ENCODE peak calls at places on chromosomes 16 and 17, in five cellular contexts. E, R, Q, Y and N are unnamed samples.

GRCh38 chr16:48113471-48113870 is 42.3 kb downstream of the ABCC12 start:
- DNase-seq in E (no peak), R (no peak), Q (no peak), Y (no peak), N (peak; percentile 35)

GRCh38 chr16:27820646-27821345 is 242.7 kb downstream of the GSG1L start:
- DNase-seq in E (no peak), R (no peak), Q (no peak), Y (no peak), N (no peak)

GRCh38 chr16:86824751-86825310 is 246.5 kb downstream of the FOXL1 start:
- DNase-seq in E (no peak), R (no peak), Q (peak; percentile 76), Y (no peak), N (no peak)

GRCh38 chr16:86519649-86520316 is 9.5 kb downstream of the FOXF1 start:
- DNase-seq in E (peak; percentile 57), R (peak; percentile 51), Q (no peak), Y (peak; percentile 54), N (peak; percentile 39)

GRCh38 chr16:83912152-83912948 is 13.4 kb downstream of the MLYCD start:
- DNase-seq in E (no peak), R (peak; percentile 54), Q (no peak), Y (no peak), N (no peak)

GRCh38 chr16:67170168-67170947 is at the start of gene NOL3:
- DNase-seq in E (peak; percentile 91), R (peak; percentile 90), Q (peak; percentile 66), Y (peak; percentile 80), N (peak; percentile 94)

GRCh38 chr16:22250522-22250921 is 44.4 kb downstream of the EEF2K start:
- DNase-seq in E (no peak), R (no peak), Q (peak; percentile 14), Y (no peak), N (no peak)

GRCh38 chr17:33494156-33494555 is 201.1 kb upstream of the ASIC2 start:
- DNase-seq in E (no peak), R (no peak), Q (no peak), Y (no peak), N (no peak)

GRCh38 chr17:40646791-40647548 is 648 bp downstream of the SMARCE1 start:
- DNase-seq in E (no peak), R (no peak), Q (peak; percentile 56), Y (no peak), N (peak; percentile 50)

GRCh38 chr16:83722501-83723183 is 85.1 kb upstream of the HSBP1 start:
- DNase-seq in E (no peak), R (no peak), Q (peak; percentile 57), Y (no peak), N (no peak)

GRCh38 chr17:38460082-38460715 is 31.9 kb downstream of the ARHGAP23 start:
- DNase-seq in E (no peak), R (no peak), Q (no peak), Y (no peak), N (no peak)

GRCh38 chr17:32319548-32319905 is 22.4 kb downstream of the C17orf75 start:
- DNase-seq in E (peak; percentile 69), R (peak; percentile 78), Q (no peak), Y (peak; percentile 79), N (peak; percentile 84)

GRCh38 chr17:45302649-45303173 is 14.1 kb downstream of the MAP3K14 start:
- DNase-seq in E (no peak), R (peak; percentile 44), Q (peak; percentile 90), Y (peak; percentile 53), N (no peak)

GRCh38 chr16:56347670-56348069 is 77.7 kb downstream of the AMFR start:
- DNase-seq in E (peak; percentile 33), R (no peak), Q (no peak), Y (no peak), N (no peak)

GRCh38 chr16:82627811-82628339 is 1.1 kb downstream of the CDH13 start:
- DNase-seq in E (no peak), R (peak; percentile 45), Q (no peak), Y (peak; percentile 35), N (no peak)

GRCh38 chr16:57958544-57958943 is 12.4 kb downstream of the CNGB1 start:
- DNase-seq in E (peak; percentile 20), R (no peak), Q (no peak), Y (no peak), N (no peak)

GRCh38 chr17:65850486-65850885 is 289.0 kb upstream of the AXIN2 start:
- DNase-seq in E (no peak), R (no peak), Q (no peak), Y (no peak), N (no peak)

GRCh38 chr17:79800325-79801155 is 3.7 kb upstream of the CBX8 start:
- DNase-seq in E (no peak), R (no peak), Q (peak; percentile 30), Y (no peak), N (peak; percentile 87)

GRCh38 chr16:67673712-67674580 is 7.3 kb downstream of the C16orf86 start:
- DNase-seq in E (peak; percentile 85), R (peak; percentile 74), Q (no peak), Y (no peak), N (no peak)

GRCh38 chr17:4582101-4582501 is 2.2 kb upstream of the SMTNL2 start:
- DNase-seq in E (no peak), R (no peak), Q (no peak), Y (no peak), N (peak; percentile 50)

GRCh38 chr17:46044286-46044928 is 45.4 kb downstream of the STH start:
- DNase-seq in E (no peak), R (no peak), Q (peak; percentile 77), Y (peak; percentile 76), N (peak; percentile 88)

DNA sequence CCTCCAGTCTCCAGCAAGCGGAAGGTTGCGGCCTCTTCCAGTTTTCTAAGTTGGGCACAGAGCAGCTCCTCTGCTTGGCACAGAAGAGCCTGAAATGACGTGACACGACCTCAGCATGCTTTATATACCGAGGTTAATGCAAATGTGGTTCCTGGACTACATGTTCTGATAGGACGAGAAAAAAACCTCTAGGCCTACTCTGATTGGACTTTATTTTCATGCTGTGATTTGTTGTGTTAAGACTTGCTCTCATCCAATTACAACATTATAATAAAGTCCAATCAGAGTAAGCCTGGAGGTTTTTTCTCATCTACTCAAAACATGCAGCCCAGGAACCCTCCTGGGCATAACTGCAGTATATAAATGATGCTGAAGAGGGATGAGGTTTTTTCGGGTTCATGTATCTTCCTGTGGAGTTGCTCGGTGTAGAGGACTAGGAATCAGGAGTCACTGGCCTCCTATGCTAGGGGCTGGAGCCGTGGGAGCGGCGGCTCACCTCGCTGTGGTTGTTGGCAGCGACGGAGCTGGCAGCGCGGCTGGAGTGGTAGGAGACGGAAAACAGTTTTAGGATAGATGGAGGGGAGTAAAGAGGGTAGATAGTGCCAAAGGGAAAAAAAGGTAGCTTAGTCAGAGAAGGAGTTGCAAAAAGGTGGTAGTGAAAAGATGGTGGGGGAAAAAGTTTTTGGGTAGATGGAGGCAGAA is 878.0 kb downstream of the KCNJ18 start:
- DNase-seq in E (no peak), R (no peak), Q (no peak), Y (no peak), N (no peak)
- H3K9me3 ChIP-seq in E (peaks cover 32% of the 10 kb centered on the region), R (no peaks in the 10 kb centered on the region), Q (no peaks in the 10 kb centered on the region), Y (no peaks in the 10 kb centered on the region), N (no peaks in the 10 kb centered on the region)

GRCh38 chr16:9689597-9689996 is 492.6 kb downstream of the GRIN2A start:
- DNase-seq in E (no peak), R (no peak), Q (no peak), Y (no peak), N (no peak)

GRCh38 chr16:9695152-9695551 is 487.1 kb downstream of the GRIN2A start:
- DNase-seq in E (no peak), R (no peak), Q (no peak), Y (no peak), N (no peak)
- TF ChIP-seq CTCF in E (no peak), R (no peak), Q (no peak), Y (no peak), N (peak; percentile 16)

DNA sequence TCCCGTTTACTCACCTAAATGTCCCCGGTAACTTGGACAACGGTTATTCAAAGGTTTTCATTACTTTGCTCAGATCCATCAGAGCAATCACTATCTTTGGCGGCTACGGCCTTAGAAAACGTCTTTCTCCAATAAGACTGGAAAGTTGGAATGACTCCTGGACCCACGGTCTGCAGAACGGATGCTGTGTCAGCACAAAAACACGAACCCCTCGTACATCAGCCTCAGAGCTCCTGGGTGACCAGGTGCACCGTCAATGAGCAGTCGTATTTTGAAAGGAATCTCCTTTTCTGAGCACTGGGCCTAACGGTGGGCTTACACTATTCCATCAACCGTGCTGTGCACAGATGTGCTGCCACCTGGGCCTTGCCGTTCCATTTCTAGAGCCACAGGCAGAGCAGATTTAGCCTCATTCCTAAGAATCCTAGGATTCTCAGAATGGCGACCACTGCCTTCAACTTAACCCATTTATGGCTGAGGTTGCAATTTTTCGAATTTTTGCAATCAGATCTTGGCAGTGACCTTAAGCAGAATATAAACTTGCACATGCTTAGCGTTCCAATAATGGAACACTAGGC is 110.8 kb upstream of the ZNF750 start:
- DNase-seq in E (no peak), R (peak; percentile 1), Q (no peak), Y (no peak), N (no peak)
- H3K9me3 ChIP-seq in E (peaks cover 35% of the 10 kb centered on the region), R (peaks cover 60% of the 10 kb centered on the region), Q (peaks cover 9% of the 10 kb centered on the region), Y (peaks cover 9% of the 10 kb centered on the region), N (peaks cover 98% of the 10 kb centered on the region)

DNA sequence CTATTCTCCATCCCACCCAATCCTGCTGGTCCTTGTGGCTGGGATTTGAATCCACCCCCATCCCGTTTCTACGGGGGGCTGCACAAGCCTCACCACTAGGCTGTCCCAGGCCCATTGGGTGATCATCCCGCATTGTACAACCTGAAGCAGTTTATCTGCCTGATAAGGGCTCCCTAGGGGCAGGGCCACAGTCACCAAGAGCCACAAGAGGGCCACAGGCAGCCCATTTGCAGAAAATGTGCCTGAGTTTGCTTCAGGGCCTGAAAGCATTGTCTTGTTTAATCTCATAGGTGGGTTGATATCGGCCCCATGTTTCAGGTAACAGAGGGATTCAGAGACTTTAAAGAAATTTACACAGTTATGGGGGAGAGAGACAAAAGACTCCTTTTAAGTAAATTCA is 245.0 kb downstream of the CPPED1 start:
- DNase-seq in E (no peak), R (no peak), Q (no peak), Y (no peak), N (no peak)
- TF ChIP-seq CTCF in E (no peak), R (no peak), Q (no peak), Y (no peak), N (no peak)

DNA sequence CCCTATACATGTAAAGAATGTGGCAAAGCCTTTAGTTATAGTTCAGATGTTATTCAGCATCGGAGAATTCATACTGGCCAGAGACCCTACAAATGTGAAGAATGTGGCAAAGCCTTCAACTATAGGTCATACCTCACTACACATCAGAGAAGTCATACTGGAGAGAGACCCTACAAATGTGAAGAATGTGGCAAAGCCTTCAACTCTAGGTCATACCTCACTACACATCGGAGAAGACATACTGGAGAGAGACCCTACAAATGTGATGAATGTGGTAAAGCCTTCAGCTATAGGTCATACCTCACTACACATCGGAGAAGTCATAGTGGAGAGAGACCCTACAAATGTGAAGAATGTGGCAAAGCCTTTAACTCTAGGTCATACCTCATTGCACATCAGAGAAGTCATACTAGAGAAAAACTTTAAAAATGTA is 42.5 kb downstream of the ZNF267 start:
- DNase-seq in E (no peak), R (no peak), Q (no peak), Y (no peak), N (no peak)
- H3K9me3 ChIP-seq in E (peaks cover 99% of the 10 kb centered on the region), R (peaks cover 100% of the 10 kb centered on the region), Q (peaks cover 58% of the 10 kb centered on the region), Y (peaks cover 83% of the 10 kb centered on the region), N (peaks cover 19% of the 10 kb centered on the region)